ENCODE peak calls at places on chromosomes 3 and 15, in eight cellular contexts. V is CD8-positive, alpha-beta memory T cell; T is left kidney; Z is activated CD8-positive, alpha-beta memory T cell treated with anti-CD3 and anti-CD28 coated beads for 48 hours; X is brain microvascular endothelial cell; B is Peyer's patch; Q is AG08395; N is NCI-H2081. D is an unnamed sample.

GRCh38 chr3:41202075-41202833 is 2.9 kb downstream of the CTNNB1 start:
- DNase-seq in Z (no peak), X (no peak), V (no peak), Q (no peak), N (no peak), B (no peak), T (no peak), D (no peak)

GRCh38 chr3:148075829-148076716 is 621.6 kb upstream of the AGTR1 start:
- DNase-seq in Q (peak), T (peak), N (peak), Z (no peak), V (no peak), B (no peak), X (peak), D (no peak)

GRCh38 chr3:50204804-50205718 is at the start of gene SLC38A3:
- DNase-seq in Z (no peak), V (peak), T (peak), B (no peak), N (no peak), Q (no peak), X (no peak), D (no peak)

GRCh38 chr15:85837011-85837433 is 42.3 kb upstream of the KLHL25 start:
- DNase-seq in N (no peak), Q (no peak), X (no peak), V (no peak), T (no peak), Z (no peak), B (peak), D (no peak)

GRCh38 chr3:123862152-123862551 is 22.0 kb downstream of the MYLK start:
- DNase-seq in T (no peak), B (no peak), X (no peak), Q (no peak), V (no peak), Z (no peak), N (no peak), D (no peak)

GRCh38 chr15:74957301-74958035 is 896 bp upstream of the RPP25 start:
- DNase-seq in V (no peak), N (peak), T (peak), X (no peak), B (peak), Q (no peak), Z (no peak), D (no peak)

GRCh38 chr3:152348436-152349177 is 79.9 kb downstream of the MBNL1 start:
- DNase-seq in Z (no peak), Q (no peak), T (no peak), N (no peak), B (no peak), X (no peak), V (no peak), D (no peak)

GRCh38 chr3:124438813-124439212 is 291.4 kb upstream of the UMPS start:
- DNase-seq in Q (no peak), T (no peak), V (no peak), N (no peak), X (no peak), Z (no peak), B (no peak), D (no peak)

GRCh38 chr3:187799942-187800637 is 54.8 kb upstream of the BCL6 start:
- DNase-seq in Q (no peak), T (no peak), V (peak), Z (no peak), X (no peak), N (no peak), B (no peak), D (no peak)

GRCh38 chr3:117622130-117622841 is 912.7 kb downstream of the TUSC7 start:
- DNase-seq in B (no peak), V (no peak), N (no peak), Q (peak), T (no peak), Z (no peak), X (peak), D (no peak)

GRCh38 chr3:45939341-45939771 is 3.9 kb upstream of the CXCR6 start:
- DNase-seq in X (no peak), Z (no peak), Q (no peak), B (no peak), T (no peak), N (no peak), V (no peak), D (no peak)

GRCh38 chr3:99638244-99638948 is at the start of gene COL8A1:
- DNase-seq in V (no peak), X (peak), T (peak), Z (no peak), Q (peak), B (no peak), N (no peak), D (peak)

GRCh38 chr3:158483701-158484100 is 87.3 kb upstream of the MLF1 start:
- DNase-seq in V (no peak), Z (no peak), Q (no peak), N (no peak), X (no peak), B (no peak), T (no peak), D (no peak)

GRCh38 chr15:28929200-28929599 is 43.4 kb downstream of the APBA2 start:
- DNase-seq in V (no peak), T (no peak), Q (no peak), X (no peak), Z (no peak), B (no peak), N (no peak), D (no peak)

GRCh38 chr3:107117922-107118576 is 259.2 kb upstream of the CCDC54 start:
- DNase-seq in B (no peak), Q (peak), T (peak), V (no peak), X (peak), N (peak), Z (no peak), D (no peak)

GRCh38 chr3:137787520-137787919 is 23.4 kb downstream of the SOX14 start:
- DNase-seq in T (no peak), N (no peak), B (no peak), X (no peak), Z (no peak), Q (no peak), V (no peak), D (no peak)

GRCh38 chr15:60993008-60993407 is 236.1 kb downstream of the RORA start:
- DNase-seq in T (no peak), Q (peak), V (no peak), B (no peak), X (peak), Z (no peak), N (no peak), D (no peak)

GRCh38 chr3:116256843-116257485 is 188.3 kb downstream of the LSAMP start:
- DNase-seq in Q (peak), Z (no peak), B (no peak), N (no peak), X (no peak), V (no peak), T (peak), D (no peak)

GRCh38 chr15:92073044-92073785 is 219.7 kb downstream of the SLCO3A1 start:
- DNase-seq in V (no peak), T (no peak), X (no peak), Z (no peak), Q (no peak), N (no peak), B (no peak), D (no peak)

GRCh38 chr3:14253022-14253761 is 74.6 kb downstream of the LSM3 start:
- DNase-seq in N (no peak), X (no peak), B (peak), Q (peak), V (no peak), T (no peak), Z (no peak), D (no peak)

GRCh38 chr3:31813197-31813596 is 167.9 kb downstream of the OSBPL10 start:
- DNase-seq in Q (no peak), Z (no peak), V (no peak), N (no peak), T (no peak), B (no peak), X (no peak), D (no peak)

GRCh38 chr3:56123487-56123886 is 344.8 kb downstream of the ERC2 start:
- DNase-seq in N (no peak), Q (no peak), B (no peak), V (no peak), X (no peak), Z (no peak), T (no peak), D (no peak)

GRCh38 chr15:33551860-33552259 is 241.1 kb downstream of the RYR3 start:
- DNase-seq in X (no peak), V (no peak), N (no peak), T (no peak), B (no peak), Z (no peak), Q (no peak), D (no peak)

GRCh38 chr15:40090774-40091455 is 17.8 kb downstream of the BMF start:
- DNase-seq in B (no peak), T (no peak), Z (no peak), X (no peak), N (no peak), V (no peak), Q (no peak), D (no peak)

GRCh38 chr15:38487383-38487782 is 33.5 kb downstream of the FAM98B start:
- DNase-seq in Z (no peak), T (no peak), V (no peak), N (no peak), Q (no peak), X (no peak), B (no peak), D (no peak)

GRCh38 chr3:117184574-117184973 is 475.0 kb downstream of the TUSC7 start:
- DNase-seq in Z (no peak), X (peak), N (no peak), B (no peak), V (no peak), T (no peak), Q (peak), D (no peak)

GRCh38 chr15:75036269-75036668 is 12.9 kb downstream of the PPCDC start:
- DNase-seq in Z (no peak), T (no peak), X (no peak), V (no peak), N (no peak), Q (peak), B (peak), D (no peak)

GRCh38 chr15:38878946-38879345 is 314.3 kb upstream of the RASGRP1 start:
- DNase-seq in N (no peak), X (no peak), Q (no peak), B (no peak), T (no peak), Z (no peak), V (no peak), D (no peak)

GRCh38 chr15:90955911-90956310 is 1.2 kb downstream of the RCCD1 start:
- DNase-seq in V (no peak), N (peak), Q (no peak), T (no peak), X (no peak), B (no peak), Z (no peak), D (no peak)

GRCh38 chr15:81407151-81407550 is 33.1 kb upstream of the TMC3 start:
- DNase-seq in Z (no peak), T (no peak), V (no peak), X (no peak), N (no peak), B (no peak), Q (no peak), D (no peak)

GRCh38 chr15:42688301-42688700 is 48.6 kb downstream of the CDAN1 start:
- DNase-seq in X (no peak), B (no peak), T (no peak), N (no peak), Z (no peak), Q (no peak), V (no peak), D (no peak)

D was measured in breast epithelium.